ENCODE peak calls at places on chromosome 11, in ten cellular contexts. T is spleen, Z is AG09309, Y is HCT116, W is GM12865, D is right lobe of liver, S is fibroblast of villous mesenchyme, P is sigmoid colon, U is left ventricle myocardium inferior, R is suprapubic skin. X is an unnamed sample.

GRCh38 chr11:106331163-106331562 is 253.7 kb downstream of the AASDHPPT start:
- DNase-seq in T (no peak), Z (no peak), Y (no peak), W (no peak), D (no peak), S (peak; percentile 74), P (no peak), U (no peak), R (no peak), X (no peak)

GRCh38 chr11:82771781-82772180 is 38.1 kb upstream of the FAM181B start:
- DNase-seq in T (no peak), Z (no peak), Y (no peak), W (no peak), D (no peak), S (no peak), P (no peak), U (no peak), R (no peak), X (no peak)

GRCh38 chr11:91299980-91300379 is 924.6 kb upstream of the FAT3 start:
- DNase-seq in T (no peak), Z (no peak), Y (no peak), W (peak; percentile 24), D (no peak), S (peak; percentile 42), P (no peak), U (no peak), R (no peak), X (no peak)

GRCh38 chr11:119126675-119127268 is 5.4 kb downstream of the HINFP start:
- DNase-seq in T (no peak), Z (no peak), Y (no peak), W (no peak), D (no peak), S (peak; percentile 43), P (no peak), U (no peak), R (no peak), X (no peak)

GRCh38 chr11:47449541-47449940 is 605 bp upstream of the RAPSN start:
- DNase-seq in T (no peak), Z (no peak), Y (no peak), W (no peak), D (peak; percentile 83), S (no peak), P (no peak), U (no peak), R (no peak), X (no peak)

GRCh38 chr11:765025-765801 is 12.1 kb downstream of the GATD1 start:
- DNase-seq in T (peak; percentile 88), Z (no peak), Y (peak; percentile 47), W (peak; percentile 79), D (peak; percentile 63), S (peak; percentile 47), P (peak; percentile 75), U (peak; percentile 51), R (no peak), X (no peak)

GRCh38 chr11:75413864-75414263 is 14.5 kb downstream of the RPS3 start:
- DNase-seq in T (no peak), Z (no peak), Y (no peak), W (no peak), D (no peak), S (no peak), P (no peak), U (no peak), R (no peak), X (no peak)

GRCh38 chr11:77542296-77542695 is 47.5 kb upstream of the AQP11 start:
- DNase-seq in T (no peak), Z (no peak), Y (no peak), W (no peak), D (no peak), S (no peak), P (no peak), U (no peak), R (no peak), X (no peak)

GRCh38 chr11:132576706-132577105 is 955.6 kb downstream of the OPCML start:
- DNase-seq in T (no peak), Z (peak; percentile 63), Y (no peak), W (no peak), D (no peak), S (peak; percentile 57), P (no peak), U (no peak), R (no peak), X (no peak)

GRCh38 chr11:14350716-14351238 is 8.2 kb downstream of the RRAS2 start:
- DNase-seq in T (no peak), Z (no peak), Y (no peak), W (no peak), D (no peak), S (no peak), P (no peak), U (no peak), R (no peak), X (no peak)

GRCh38 chr11:73012121-73012863 is 129.8 kb downstream of the FCHSD2 start:
- DNase-seq in T (no peak), Z (no peak), Y (no peak), W (no peak), D (no peak), S (no peak), P (no peak), U (no peak), R (no peak), X (no peak)

GRCh38 chr11:11016123-11016522 is 158.3 kb upstream of the ZBED5 start:
- DNase-seq in T (no peak), Z (no peak), Y (no peak), W (no peak), D (no peak), S (no peak), P (no peak), U (no peak), R (no peak), X (no peak)

GRCh38 chr11:19437760-19438159 is 197.0 kb upstream of the E2F8 start:
- DNase-seq in T (no peak), Z (no peak), Y (no peak), W (no peak), D (no peak), S (peak; percentile 16), P (no peak), U (no peak), R (no peak), X (no peak)

GRCh38 chr11:6219359-6219758 is 14.0 kb downstream of the C11orf42 start:
- DNase-seq in T (no peak), Z (peak; percentile 90), Y (no peak), W (no peak), D (no peak), S (peak; percentile 85), P (no peak), U (no peak), R (no peak), X (no peak)

GRCh38 chr11:123187670-123188507 is 7.2 kb downstream of the CLMP start:
- DNase-seq in T (no peak), Z (no peak), Y (no peak), W (no peak), D (no peak), S (peak; percentile 58), P (no peak), U (no peak), R (no peak), X (no peak)
- H3K4me3 ChIP-seq in T (no peak overlapping the region), Z (peak overlapping the region; percentile 22), Y (no peak overlapping the region), W (no peak overlapping the region), D (no peak overlapping the region), S (peak overlapping the region; percentile 40), P (peak overlapping the region; percentile 15), U (peak overlapping the region; percentile 15), R (no peak overlapping the region), X (no peak overlapping the region)

DNA sequence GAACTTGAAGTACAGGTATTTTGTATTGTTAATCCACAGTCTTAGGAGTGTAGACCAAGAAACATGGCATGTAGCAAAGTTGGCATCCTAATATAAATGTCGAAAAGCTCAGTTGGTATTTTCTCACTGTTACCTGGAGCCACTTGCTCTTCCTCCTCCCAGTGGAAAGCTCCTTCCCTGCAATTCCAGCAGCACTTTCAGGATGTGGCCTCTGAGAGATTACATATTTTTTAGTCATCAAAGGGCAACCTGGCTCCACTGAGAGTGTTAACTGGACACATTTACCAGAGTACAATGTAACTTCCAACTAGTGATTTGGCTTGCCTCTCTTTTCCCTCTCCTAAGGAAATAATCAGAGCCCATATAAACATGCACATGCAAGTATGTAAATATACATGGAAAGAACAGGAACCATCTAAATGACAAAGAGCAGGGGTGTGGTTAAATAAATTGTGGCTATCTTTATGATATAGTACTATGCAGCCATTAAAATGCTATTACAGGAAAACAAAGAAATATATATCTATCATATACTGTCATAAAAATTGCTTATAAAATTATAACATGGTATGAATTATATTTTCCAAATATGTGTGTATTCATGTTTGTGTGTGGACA is 14.2 kb upstream of the EED start:
- DNase-seq in T (no peak), Z (no peak), Y (peak; percentile 39), W (no peak), D (no peak), S (no peak), P (no peak), U (no peak), R (no peak), X (no peak)
- TF ChIP-seq CTCF in T (no peak), Z (no peak), Y (peak; percentile 59), W (no peak), D (no peak), S (no peak), P (no peak), U (no peak), R (no peak), X (no peak)

GRCh38 chr11:111604392-111605009 is 2.3 kb downstream of the SIK2 start:
- DNase-seq in T (no peak), Z (no peak), Y (peak; percentile 48), W (peak; percentile 66), D (no peak), S (peak; percentile 56), P (no peak), U (no peak), R (no peak), X (no peak)
- H3K4me3 ChIP-seq in T (no peak overlapping the region), Z (no peak overlapping the region), Y (no peak overlapping the region), W (peak overlapping the region; percentile 73), D (peak overlapping the region; percentile 87), S (peak overlapping the region; percentile 92), P (peak overlapping the region; percentile 8), U (peak overlapping the region; percentile 84), R (peak overlapping the region; percentile 94), X (no peak overlapping the region)

GRCh38 chr11:114483929-114484328 is 44.7 kb downstream of the REXO2 start:
- DNase-seq in T (no peak), Z (no peak), Y (no peak), W (no peak), D (no peak), S (no peak), P (no peak), U (no peak), R (no peak), X (no peak)

GRCh38 chr11:114479331-114479730 is 40.1 kb downstream of the REXO2 start:
- DNase-seq in T (no peak), Z (no peak), Y (no peak), W (no peak), D (no peak), S (no peak), P (no peak), U (no peak), R (no peak), X (no peak)

GRCh38 chr11:114482114-114482513 is 42.8 kb downstream of the REXO2 start:
- DNase-seq in T (no peak), Z (no peak), Y (no peak), W (no peak), D (no peak), S (peak; percentile 60), P (no peak), U (no peak), R (no peak), X (no peak)

GRCh38 chr11:114477946-114478537 is 38.8 kb downstream of the REXO2 start:
- DNase-seq in T (no peak), Z (no peak), Y (no peak), W (no peak), D (no peak), S (peak; percentile 41), P (no peak), U (no peak), R (no peak), X (no peak)

GRCh38 chr11:114478768-114479167 is 39.5 kb downstream of the REXO2 start:
- DNase-seq in T (no peak), Z (no peak), Y (no peak), W (no peak), D (no peak), S (peak; percentile 75), P (no peak), U (no peak), R (no peak), X (no peak)
- TF ChIP-seq CTCF in T (no peak), Z (no peak), Y (no peak), W (no peak), D (no peak), S (no peak), P (no peak), U (no peak), R (no peak), X (no peak)

X was measured in GM06990.